ENCODE peak calls at places on chromosome 5, in six cellular contexts. Z is neural progenitor cell, T is hepatocyte, P is tibial artery, J is right lobe of liver, Q is fibroblast of lung. Y is an unnamed sample.

GRCh38 chr5:107425541-107426031 is 245.2 kb downstream of the EFNA5 start:
- DNase-seq in T (no peak), J (no peak), Q (peak; percentile 80), Z (no peak), P (no peak), Y (no peak)

GRCh38 chr5:174093132-174093531 is 47.6 kb downstream of the NSG2 start:
- DNase-seq in P (no peak), Z (no peak), T (no peak), Q (no peak), J (no peak), Y (no peak)

GRCh38 chr5:68433921-68434879 is 218.6 kb downstream of the PIK3R1 start:
- DNase-seq in Q (peak; percentile 84), J (peak; percentile 70), P (peak; percentile 86), T (peak; percentile 95), Z (no peak), Y (peak; percentile 50)

GRCh38 chr5:40879163-40879942 is 29.9 kb upstream of the C7 start:
- DNase-seq in J (no peak), Z (no peak), P (no peak), Q (peak; percentile 54), T (peak; percentile 13), Y (no peak)

GRCh38 chr5:101989659-101990058 is 306.4 kb downstream of the SLCO4C1 start:
- DNase-seq in J (no peak), Q (no peak), Z (no peak), T (no peak), P (no peak), Y (no peak)

GRCh38 chr5:82335807-82336206 is 57.7 kb upstream of the RPS23 start:
- DNase-seq in P (peak; percentile 57), Q (no peak), T (no peak), J (no peak), Z (no peak), Y (no peak)

GRCh38 chr5:137216976-137217598 is 282.0 kb downstream of the SPOCK1 start:
- DNase-seq in Q (no peak), J (no peak), T (no peak), Z (no peak), P (no peak), Y (no peak)

GRCh38 chr5:54695198-54695966 is 177.8 kb downstream of the SNX18 start:
- DNase-seq in J (no peak), Q (no peak), Z (no peak), T (no peak), P (no peak), Y (no peak)

GRCh38 chr5:65840071-65840470 is 86.3 kb upstream of the ERBIN start:
- DNase-seq in P (no peak), Q (no peak), Z (no peak), T (no peak), J (no peak), Y (no peak)

GRCh38 chr5:55102345-55102744 is at the start of gene GZMA:
- DNase-seq in P (no peak), J (no peak), T (no peak), Q (no peak), Z (no peak), Y (no peak)

GRCh38 chr5:178349607-178350353 is 117.2 kb upstream of the PHYKPL start:
- DNase-seq in T (no peak), Z (no peak), J (no peak), Q (no peak), P (no peak), Y (no peak)

GRCh38 chr5:169803077-169803981 is 166.3 kb downstream of the DOCK2 start:
- DNase-seq in Z (no peak), Q (peak; percentile 99), T (peak; percentile 64), P (no peak), J (no peak), Y (no peak)

GRCh38 chr5:178236685-178237084 is 4.1 kb upstream of the PHYKPL start:
- DNase-seq in J (peak; percentile 93), Q (no peak), P (no peak), T (no peak), Z (no peak), Y (peak; percentile 65)

GRCh38 chr5:76771705-76772405 is 47.0 kb upstream of the F2RL1 start:
- DNase-seq in T (no peak), J (no peak), Z (no peak), Q (peak; percentile 54), P (no peak), Y (no peak)

GRCh38 chr5:132678735-132679134 is 4.9 kb downstream of the IL4 start:
- DNase-seq in P (no peak), Q (no peak), J (no peak), T (no peak), Z (no peak), Y (no peak)

GRCh38 chr5:132675936-132676689 is 2.3 kb downstream of the IL4 start:
- DNase-seq in J (no peak), T (no peak), P (no peak), Q (no peak), Z (no peak), Y (no peak)

GRCh38 chr5:132679166-132679565 is 5.4 kb downstream of the IL4 start:
- DNase-seq in Q (no peak), Z (no peak), T (no peak), J (no peak), P (no peak), Y (no peak)

GRCh38 chr5:132677682-132678400 is 4.1 kb downstream of the IL4 start:
- DNase-seq in P (no peak), Z (no peak), Q (no peak), J (no peak), T (no peak), Y (no peak)

GRCh38 chr5:132677191-132677590 is 3.4 kb downstream of the IL4 start:
- DNase-seq in Z (peak; percentile 24), Q (peak; percentile 82), T (peak; percentile 85), P (peak; percentile 63), J (no peak), Y (no peak)
- TF ChIP-seq CTCF in Z (peak; percentile 29), Q (peak; percentile 40), T (peak; percentile 29), P (peak; percentile 49), J (no peak), Y (no peak)

DNA sequence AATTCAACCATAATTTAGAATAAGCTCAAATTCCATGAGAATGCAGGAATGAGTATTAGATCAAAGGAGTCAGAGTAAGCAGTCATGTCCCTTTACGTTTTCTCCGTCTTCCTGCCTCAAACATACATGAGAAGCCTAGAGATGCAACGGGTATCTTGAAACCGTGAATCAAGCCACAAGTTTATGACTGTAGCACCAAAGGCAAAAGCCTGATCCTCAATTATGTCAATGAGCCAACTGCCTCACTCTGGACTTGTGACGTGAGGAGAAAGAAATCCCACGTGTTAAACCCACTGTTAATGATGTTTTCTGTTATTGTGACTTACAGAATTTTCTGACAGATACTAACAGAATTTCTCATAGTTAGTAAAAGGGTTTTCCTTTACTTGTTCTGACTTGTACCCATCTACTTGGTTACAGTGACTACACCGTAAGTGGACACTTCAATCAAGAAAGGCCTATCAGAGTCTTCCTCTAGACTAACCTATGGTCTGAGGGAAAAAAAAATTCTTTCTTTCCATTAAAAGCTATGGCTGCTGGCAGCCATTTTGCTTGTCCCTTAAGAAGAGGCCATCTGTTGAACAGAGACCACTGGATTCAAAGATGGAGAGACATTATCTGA is 35.3 kb upstream of the HK3 start:
- DNase-seq in J (no peak), Z (no peak), P (no peak), Q (no peak), T (no peak), Y (no peak)
- H3K36me3 ChIP-seq in J (peaks cover 8% of the 10 kb centered on the region), Z (peaks cover 9% of the 10 kb centered on the region), P (peaks cover 63% of the 10 kb centered on the region), Q (no peaks in the 10 kb centered on the region), T (no peaks in the 10 kb centered on the region), Y (no peaks in the 10 kb centered on the region)

GRCh38 chr5:57491369-57491965 is 8.9 kb upstream of the ACTBL2 start:
- DNase-seq in T (no peak), Z (no peak), P (no peak), Q (no peak), J (no peak), Y (no peak)
- H3K4me1 ChIP-seq in T (peaks cover 11% of the 10 kb centered on the region), Z (peaks cover 12% of the 10 kb centered on the region), P (no peaks in the 10 kb centered on the region), Q (peaks cover 27% of the 10 kb centered on the region), J (no peaks in the 10 kb centered on the region), Y (no peaks in the 10 kb centered on the region)

GRCh38 chr5:5239191-5239590 is 99.1 kb downstream of the ADAMTS16 start:
- DNase-seq in P (no peak), Q (no peak), J (no peak), T (no peak), Z (no peak), Y (no peak)

GRCh38 chr5:5246736-5247135 is 106.6 kb downstream of the ADAMTS16 start:
- DNase-seq in Q (no peak), P (no peak), J (no peak), Z (no peak), T (no peak), Y (no peak)

GRCh38 chr5:5240234-5240633 is 100.1 kb downstream of the ADAMTS16 start:
- DNase-seq in Q (no peak), J (no peak), P (no peak), Z (no peak), T (no peak), Y (no peak)

GRCh38 chr5:5242056-5242455 is 101.9 kb downstream of the ADAMTS16 start:
- DNase-seq in Z (peak; percentile 4), T (no peak), J (no peak), P (no peak), Q (no peak), Y (no peak)

DNA sequence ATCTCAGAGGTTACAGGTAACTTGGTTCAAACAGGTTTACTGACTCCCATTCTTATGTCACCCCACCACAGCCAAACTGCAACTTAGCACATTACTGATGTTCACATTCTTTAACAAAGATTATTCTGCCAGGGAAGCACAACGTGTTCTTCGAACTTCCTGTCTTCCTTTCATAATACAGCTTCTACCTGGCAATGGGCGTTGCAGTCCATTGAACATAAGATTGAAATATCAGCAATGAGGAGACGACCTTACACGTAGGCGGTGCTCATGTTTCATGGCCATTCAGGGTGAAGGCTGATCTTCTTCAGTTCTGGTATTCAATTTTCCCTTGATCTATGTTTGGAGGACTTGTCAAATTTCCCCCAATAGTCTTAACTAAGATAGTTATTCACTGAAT is 104.5 kb downstream of the ADAMTS16 start:
- DNase-seq in Q (no peak), P (no peak), T (no peak), Z (no peak), J (no peak), Y (no peak)
- TF ChIP-seq CTCF in Q (no peak), P (no peak), T (no peak), Z (no peak), J (no peak), Y (no peak)

GRCh38 chr5:37214550-37214949 is 34.6 kb downstream of the CPLANE1 start:
- DNase-seq in T (peak; percentile 19), P (no peak), J (no peak), Q (no peak), Z (no peak), Y (no peak)

GRCh38 chr5:37208883-37209808 is 40.0 kb downstream of the CPLANE1 start:
- DNase-seq in Z (no peak), J (no peak), Q (peak; percentile 39), T (no peak), P (no peak), Y (no peak)

GRCh38 chr5:37212096-37212495 is 37.1 kb downstream of the CPLANE1 start:
- DNase-seq in T (no peak), Z (no peak), J (no peak), Q (no peak), P (no peak), Y (no peak)

GRCh38 chr5:37207802-37208201 is 41.4 kb downstream of the CPLANE1 start:
- DNase-seq in Z (no peak), T (no peak), P (no peak), J (no peak), Q (no peak), Y (no peak)

DNA sequence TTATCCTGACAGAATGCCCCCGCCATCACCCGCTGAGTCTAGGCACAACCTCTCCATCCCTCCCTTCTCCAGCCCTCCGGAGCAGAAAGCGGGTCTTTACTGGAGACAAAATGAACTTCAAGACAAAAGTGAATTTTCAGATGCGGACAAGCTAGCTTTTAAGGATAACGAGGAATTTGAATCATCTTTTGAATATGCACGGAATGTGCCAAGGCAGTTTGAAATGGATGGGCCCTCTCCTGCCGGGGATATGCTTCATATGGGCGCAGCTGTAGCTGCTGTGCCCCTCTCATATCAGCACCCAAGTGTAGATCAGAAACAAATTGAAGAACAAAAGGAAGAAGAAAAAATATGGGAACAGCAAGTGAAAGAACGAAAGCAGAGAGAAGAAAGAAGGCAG is 37.5 kb downstream of the CPLANE1 start:
- DNase-seq in J (no peak), Q (no peak), T (no peak), P (no peak), Z (no peak), Y (no peak)
- H3K36me3 ChIP-seq in J (no peaks in the 10 kb centered on the region), Q (peaks cover 3% of the 10 kb centered on the region), T (no peaks in the 10 kb centered on the region), P (peaks cover 90% of the 10 kb centered on the region), Z (peaks cover 8% of the 10 kb centered on the region), Y (no peaks in the 10 kb centered on the region)